ENCODE peak calls at places on chromosomes 6 and 20, in eight cellular contexts. One of them, this sample, is unnamed.

GRCh38 chr20:47681977-47682812 is 103.1 kb downstream of the SULF2 start:
- DNase-seq in H9: no peak
- DNase-seq in occipital lobe: no peak
- DNase-seq in iPS-NIHi11: no peak
- DNase-seq in fibroblast of the aortic adventitia: peak; percentile 66
- DNase-seq in germinal center: no peak
- DNase-seq in WTC11: no peak
- DNase-seq in cardiac fibroblast: peak; percentile 89
- DNase-seq in this sample: no peak

GRCh38 chr6:150717419-150717818 is 117.7 kb downstream of the PLEKHG1 start:
- DNase-seq in H9: peak; percentile 60
- DNase-seq in occipital lobe: no peak
- DNase-seq in germinal center: no peak
- DNase-seq in iPS-NIHi11: no peak
- DNase-seq in WTC11: peak; percentile 22
- DNase-seq in fibroblast of the aortic adventitia: no peak
- DNase-seq in cardiac fibroblast: no peak
- DNase-seq in this sample: peak; percentile 66

GRCh38 chr20:47320990-47321805 is 35.3 kb downstream of the ZMYND8 start:
- DNase-seq in WTC11: no peak
- DNase-seq in germinal center: no peak
- DNase-seq in iPS-NIHi11: no peak
- DNase-seq in occipital lobe: no peak
- DNase-seq in fibroblast of the aortic adventitia: no peak
- DNase-seq in H9: no peak
- DNase-seq in cardiac fibroblast: no peak
- DNase-seq in this sample: peak; percentile 41

GRCh38 chr6:40419377-40419776 is 167.8 kb downstream of the LRFN2 start:
- DNase-seq in H9: peak; percentile 41
- DNase-seq in iPS-NIHi11: peak; percentile 58
- DNase-seq in fibroblast of the aortic adventitia: peak; percentile 12
- DNase-seq in WTC11: no peak
- DNase-seq in occipital lobe: no peak
- DNase-seq in germinal center: no peak
- DNase-seq in cardiac fibroblast: no peak
- DNase-seq in this sample: no peak

GRCh38 chr6:125810435-125810834 is 19.7 kb downstream of the NCOA7 start:
- DNase-seq in WTC11: no peak
- DNase-seq in cardiac fibroblast: no peak
- DNase-seq in fibroblast of the aortic adventitia: no peak
- DNase-seq in H9: no peak
- DNase-seq in iPS-NIHi11: no peak
- DNase-seq in occipital lobe: no peak
- DNase-seq in germinal center: no peak
- DNase-seq in this sample: no peak

GRCh38 chr20:54257090-54257816 is 49.4 kb downstream of the PFDN4 start:
- DNase-seq in WTC11: no peak
- DNase-seq in iPS-NIHi11: no peak
- DNase-seq in germinal center: no peak
- DNase-seq in cardiac fibroblast: peak; percentile 91
- DNase-seq in occipital lobe: no peak
- DNase-seq in fibroblast of the aortic adventitia: peak; percentile 99
- DNase-seq in H9: no peak
- DNase-seq in this sample: no peak

GRCh38 chr6:89144358-89145041 is 1.4 kb upstream of the PM20D2 start:
- DNase-seq in occipital lobe: no peak
- DNase-seq in cardiac fibroblast: no peak
- DNase-seq in iPS-NIHi11: no peak
- DNase-seq in WTC11: no peak
- DNase-seq in H9: no peak
- DNase-seq in fibroblast of the aortic adventitia: no peak
- DNase-seq in germinal center: peak; percentile 51
- DNase-seq in this sample: no peak

GRCh38 chr6:119821380-119821779 is 471.8 kb upstream of the MAN1A1 start:
- DNase-seq in cardiac fibroblast: no peak
- DNase-seq in occipital lobe: no peak
- DNase-seq in iPS-NIHi11: no peak
- DNase-seq in H9: no peak
- DNase-seq in WTC11: no peak
- DNase-seq in fibroblast of the aortic adventitia: no peak
- DNase-seq in germinal center: no peak
- DNase-seq in this sample: no peak

GRCh38 chr20:14566505-14566904 is 229.1 kb upstream of the FLRT3 start:
- DNase-seq in iPS-NIHi11: no peak
- DNase-seq in cardiac fibroblast: peak; percentile 26
- DNase-seq in WTC11: no peak
- DNase-seq in fibroblast of the aortic adventitia: peak; percentile 92
- DNase-seq in H9: no peak
- DNase-seq in germinal center: no peak
- DNase-seq in occipital lobe: no peak
- DNase-seq in this sample: no peak

GRCh38 chr6:162489406-162489976 is 238.1 kb downstream of the PRKN start:
- DNase-seq in fibroblast of the aortic adventitia: no peak
- DNase-seq in WTC11: no peak
- DNase-seq in germinal center: no peak
- DNase-seq in H9: no peak
- DNase-seq in iPS-NIHi11: no peak
- DNase-seq in occipital lobe: no peak
- DNase-seq in cardiac fibroblast: no peak
- DNase-seq in this sample: no peak

This sample was measured in stomach.